ENCODE peak calls at places on chromosomes 3 and 15, in ten cellular contexts. H, R, U, G, A, O, Z, W, J and T are unnamed samples.

GRCh38 chr3:182384182-182384581 is 409.1 kb upstream of the ATP11B start:
- DNase-seq in U (no peak), R (no peak), O (no peak), J (no peak), W (no peak), Z (no peak), H (no peak), G (no peak), A (no peak), T (no peak)

GRCh38 chr3:89179355-89179997 is 72.1 kb downstream of the EPHA3 start:
- DNase-seq in R (no peak), H (peak; percentile 74), A (no peak), Z (no peak), W (no peak), G (no peak), O (no peak), J (no peak), U (no peak), T (no peak)

GRCh38 chr15:70055601-70056051 is 42.1 kb downstream of the TLE3 start:
- DNase-seq in O (no peak), A (no peak), R (no peak), W (no peak), Z (no peak), J (no peak), H (no peak), U (no peak), G (no peak), T (no peak)

GRCh38 chr3:144942093-144942492 is 970.5 kb downstream of the DIPK2A start:
- DNase-seq in H (peak; percentile 45), Z (no peak), W (no peak), R (no peak), A (no peak), J (peak; percentile 18), U (no peak), O (no peak), G (no peak), T (no peak)

GRCh38 chr3:115279939-115280338 is 132.9 kb upstream of the ZBTB20 start:
- DNase-seq in H (no peak), U (no peak), Z (no peak), O (no peak), J (peak; percentile 28), W (no peak), G (no peak), A (no peak), R (no peak), T (no peak)

GRCh38 chr15:100569406-100569805 is 32.6 kb downstream of the LINS1 start:
- DNase-seq in Z (no peak), R (no peak), O (no peak), G (no peak), H (no peak), A (no peak), J (no peak), U (no peak), W (no peak), T (no peak)

GRCh38 chr3:105827959-105828358 is 40.9 kb downstream of the CBLB start:
- DNase-seq in W (no peak), J (peak; percentile 86), Z (peak; percentile 74), O (peak; percentile 74), A (peak; percentile 46), U (no peak), H (peak; percentile 92), G (peak; percentile 66), R (no peak), T (no peak)

GRCh38 chr3:18335202-18335601 is 89.9 kb downstream of the SATB1 start:
- DNase-seq in G (no peak), J (no peak), H (no peak), Z (no peak), A (no peak), O (no peak), R (no peak), W (no peak), U (no peak), T (no peak)

GRCh38 chr3:64405211-64405818 is 180.0 kb upstream of the PRICKLE2 start:
- DNase-seq in Z (no peak), A (no peak), J (no peak), G (no peak), O (no peak), H (no peak), W (no peak), U (no peak), R (no peak), T (no peak)

GRCh38 chr15:58556541-58556940 is 124.8 kb downstream of the LIPC start:
- DNase-seq in A (no peak), O (no peak), J (no peak), G (no peak), H (no peak), U (no peak), W (no peak), R (no peak), Z (no peak), T (no peak)

GRCh38 chr3:178059124-178059523 is 477.1 kb upstream of the KCNMB2 start:
- DNase-seq in U (no peak), O (no peak), J (peak; percentile 15), G (no peak), R (no peak), Z (no peak), A (no peak), H (no peak), W (no peak), T (no peak)

GRCh38 chr3:40137586-40138295 is 171.8 kb upstream of the EIF1B start:
- DNase-seq in G (no peak), H (no peak), A (peak; percentile 20), J (peak; percentile 86), O (no peak), W (no peak), Z (no peak), U (no peak), R (no peak), T (peak; percentile 78)

GRCh38 chr3:113495035-113495434 is 19.9 kb downstream of the SPICE1 start:
- DNase-seq in J (no peak), R (peak; percentile 46), U (no peak), G (peak; percentile 61), Z (no peak), A (no peak), W (no peak), H (peak; percentile 35), O (no peak), T (no peak)

GRCh38 chr3:139140553-139140952 is 95.9 kb upstream of the PRR23C start:
- DNase-seq in A (no peak), H (no peak), J (no peak), G (no peak), Z (no peak), R (no peak), W (no peak), U (no peak), O (no peak), T (no peak)

GRCh38 chr3:139132976-139133375 is 88.3 kb upstream of the PRR23C start:
- DNase-seq in R (no peak), A (no peak), U (no peak), H (no peak), Z (no peak), J (no peak), O (no peak), G (no peak), W (no peak), T (no peak)

GRCh38 chr3:139135657-139136056 is 91.0 kb upstream of the PRR23C start:
- DNase-seq in A (no peak), W (no peak), G (no peak), R (no peak), U (no peak), Z (no peak), J (no peak), H (no peak), O (no peak), T (no peak)

GRCh38 chr3:139134678-139135372 is 90.1 kb upstream of the PRR23C start:
- DNase-seq in O (no peak), G (no peak), Z (no peak), H (no peak), R (no peak), J (no peak), W (no peak), A (no peak), U (no peak), T (no peak)

DNA sequence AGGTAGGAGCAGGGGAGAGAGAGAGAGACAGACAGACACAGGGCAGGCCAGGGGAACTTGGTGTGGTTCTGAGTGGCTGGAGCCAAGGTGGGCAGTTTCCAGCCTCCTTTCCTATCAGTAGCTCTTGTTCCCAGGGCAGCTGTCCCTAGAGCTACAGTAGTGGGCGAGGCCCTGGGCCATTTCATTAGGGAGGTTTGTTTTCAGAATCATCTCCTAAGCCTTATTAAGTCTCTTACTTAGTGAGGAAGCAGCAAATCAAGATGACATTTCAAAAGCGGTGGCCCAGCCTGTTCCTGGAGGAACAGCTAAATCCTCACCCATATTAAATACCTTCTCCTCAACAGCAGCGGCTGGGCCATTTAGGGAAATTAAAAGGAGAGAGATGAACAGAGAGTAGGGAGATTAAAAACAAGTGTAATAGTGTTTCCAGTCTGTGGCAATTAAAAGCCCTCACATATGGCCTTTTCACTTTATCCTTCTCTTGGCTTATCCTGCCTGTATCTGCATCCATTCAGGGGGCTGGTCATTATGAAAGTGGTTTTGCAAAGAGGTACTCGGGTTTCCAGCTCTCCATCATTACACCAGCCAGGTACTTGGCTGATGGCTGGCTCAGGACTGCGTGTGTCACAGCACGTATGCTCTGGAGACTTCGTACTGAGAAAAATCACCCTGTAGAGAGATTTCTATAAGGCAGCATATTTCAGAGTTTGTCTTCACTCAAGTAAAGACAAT is 91.9 kb upstream of the PRR23C start:
- DNase-seq in G (no peak), A (no peak), H (no peak), W (no peak), J (no peak), U (no peak), O (no peak), Z (no peak), R (no peak), T (no peak)
- H3K4me3 ChIP-seq in G (no peak overlapping the region), A (no peak overlapping the region), H (no peak overlapping the region), W (no peak overlapping the region), J (no peak overlapping the region), U (no peak overlapping the region), O (no peak overlapping the region), Z (no peak overlapping the region), R (no peak overlapping the region), T (no peak overlapping the region)

DNA sequence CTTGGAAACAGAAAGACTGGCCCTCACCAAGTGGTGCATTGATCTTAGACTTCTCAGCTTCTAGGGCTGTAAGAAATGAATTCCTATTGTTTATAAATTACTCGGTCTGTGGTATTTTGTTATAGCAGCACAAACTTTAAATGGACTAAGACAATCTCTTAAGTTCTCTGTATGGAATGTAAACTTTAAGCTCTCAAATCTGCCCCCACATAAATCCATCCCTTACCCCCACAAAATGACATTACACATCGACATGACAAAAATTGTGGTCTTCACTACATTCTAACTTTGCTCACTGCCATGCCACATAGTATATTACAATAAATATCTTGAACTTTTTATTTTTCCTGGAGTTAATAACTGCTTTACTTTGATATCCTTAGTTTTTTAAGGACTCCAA is 121.3 kb downstream of the MYLK start:
- DNase-seq in G (no peak), A (no peak), O (no peak), Z (no peak), R (no peak), J (no peak), W (no peak), U (no peak), H (no peak), T (no peak)
- TF ChIP-seq CTCF in G (no peak), A (no peak), O (no peak), Z (no peak), R (no peak), J (no peak), W (no peak), U (no peak), H (no peak), T (no peak)

GRCh38 chr3:47804571-47804970 is 1.6 kb downstream of the DHX30 start:
- DNase-seq in U (no peak), G (no peak), H (no peak), A (no peak), J (no peak), O (no peak), R (no peak), Z (no peak), W (no peak), T (no peak)
- H3K4me3 ChIP-seq in U (no peak overlapping the region), G (no peak overlapping the region), H (no peak overlapping the region), A (no peak overlapping the region), J (no peak overlapping the region), O (no peak overlapping the region), R (peak overlapping the region; percentile 90), Z (no peak overlapping the region), W (no peak overlapping the region), T (peak overlapping the region; percentile 90)

GRCh38 chr3:73592154-73592877 is 32.4 kb downstream of the PDZRN3 start:
- DNase-seq in H (no peak), O (no peak), A (no peak), W (no peak), U (no peak), Z (no peak), G (no peak), J (no peak), R (no peak), T (no peak)
- TF ChIP-seq CTCF in H (no peak), O (no peak), A (no peak), W (no peak), U (no peak), Z (no peak), G (no peak), J (no peak), R (no peak), T (peak; percentile 3)